ENCODE peak calls at places on chromosomes 4 and X, in six cellular contexts. One of them, this sample, is unnamed.

GRCh38 chrX:150525061-150525919 is 43.1 kb upstream of the MTM1 start:
- DNase-seq in RPMI8226: no peak
- DNase-seq in heart left ventricle: peak; percentile 32
- DNase-seq in ELR: no peak
- DNase-seq in Daoy: no peak
- DNase-seq in activated CD4-positive, CD25-positive, alpha-beta regulatory T cell treated with anti-CD3 and anti-CD28 coated beads, Interleukin-2, amount 50 U/mL, for 72 hours: no peak
- DNase-seq in this sample: peak; percentile 88

GRCh38 chr4:25457053-25457715 is 80.1 kb downstream of the ANAPC4 start:
- DNase-seq in RPMI8226: no peak
- DNase-seq in heart left ventricle: no peak
- DNase-seq in ELR: peak; percentile 77
- DNase-seq in Daoy: peak; percentile 57
- DNase-seq in activated CD4-positive, CD25-positive, alpha-beta regulatory T cell treated with anti-CD3 and anti-CD28 coated beads, Interleukin-2, amount 50 U/mL, for 72 hours: no peak
- DNase-seq in this sample: no peak

GRCh38 chr4:187602339-187603092 is 393.1 kb upstream of the ZFP42 start:
- DNase-seq in RPMI8226: no peak
- DNase-seq in heart left ventricle: no peak
- DNase-seq in ELR: peak; percentile 87
- DNase-seq in Daoy: peak; percentile 19
- DNase-seq in activated CD4-positive, CD25-positive, alpha-beta regulatory T cell treated with anti-CD3 and anti-CD28 coated beads, Interleukin-2, amount 50 U/mL, for 72 hours: no peak
- DNase-seq in this sample: no peak

GRCh38 chr4:8112036-8112576 is 46.5 kb downstream of the ABLIM2 start:
- DNase-seq in RPMI8226: no peak
- DNase-seq in heart left ventricle: no peak
- DNase-seq in ELR: no peak
- DNase-seq in Daoy: no peak
- DNase-seq in activated CD4-positive, CD25-positive, alpha-beta regulatory T cell treated with anti-CD3 and anti-CD28 coated beads, Interleukin-2, amount 50 U/mL, for 72 hours: no peak
- DNase-seq in this sample: no peak

GRCh38 chrX:96211953-96212352 is 472.7 kb upstream of the DIAPH2 start:
- DNase-seq in RPMI8226: no peak
- DNase-seq in heart left ventricle: no peak
- DNase-seq in ELR: no peak
- DNase-seq in Daoy: no peak
- DNase-seq in activated CD4-positive, CD25-positive, alpha-beta regulatory T cell treated with anti-CD3 and anti-CD28 coated beads, Interleukin-2, amount 50 U/mL, for 72 hours: no peak
- DNase-seq in this sample: no peak

GRCh38 chrX:119758682-119759332 is 419 bp downstream of the SOWAHD start:
- DNase-seq in RPMI8226: peak; percentile 48
- DNase-seq in heart left ventricle: no peak
- DNase-seq in ELR: peak; percentile 28
- DNase-seq in Daoy: peak; percentile 19
- DNase-seq in activated CD4-positive, CD25-positive, alpha-beta regulatory T cell treated with anti-CD3 and anti-CD28 coated beads, Interleukin-2, amount 50 U/mL, for 72 hours: peak; percentile 43
- DNase-seq in this sample: no peak

GRCh38 chrX:124194209-124194608 is 138.3 kb upstream of the TEX13D start:
- DNase-seq in RPMI8226: no peak
- DNase-seq in heart left ventricle: peak; percentile 8
- DNase-seq in ELR: no peak
- DNase-seq in Daoy: peak; percentile 11
- DNase-seq in activated CD4-positive, CD25-positive, alpha-beta regulatory T cell treated with anti-CD3 and anti-CD28 coated beads, Interleukin-2, amount 50 U/mL, for 72 hours: no peak
- DNase-seq in this sample: no peak

GRCh38 chrX:70422886-70423336 is at the start of gene GDPD2:
- DNase-seq in RPMI8226: peak; percentile 64
- DNase-seq in heart left ventricle: no peak
- DNase-seq in ELR: peak; percentile 27
- DNase-seq in Daoy: peak; percentile 48
- DNase-seq in activated CD4-positive, CD25-positive, alpha-beta regulatory T cell treated with anti-CD3 and anti-CD28 coated beads, Interleukin-2, amount 50 U/mL, for 72 hours: no peak
- DNase-seq in this sample: peak; percentile 36

GRCh38 chr4:151540728-151541437 is 131.9 kb downstream of the FHIP1A start:
- DNase-seq in RPMI8226: no peak
- DNase-seq in heart left ventricle: no peak
- DNase-seq in ELR: peak; percentile 93
- DNase-seq in Daoy: peak; percentile 82
- DNase-seq in activated CD4-positive, CD25-positive, alpha-beta regulatory T cell treated with anti-CD3 and anti-CD28 coated beads, Interleukin-2, amount 50 U/mL, for 72 hours: no peak
- DNase-seq in this sample: no peak

GRCh38 chr4:75715105-75715799 is 9.1 kb upstream of the USO1 start:
- DNase-seq in RPMI8226: peak; percentile 11
- DNase-seq in heart left ventricle: no peak
- DNase-seq in ELR: no peak
- DNase-seq in Daoy: no peak
- DNase-seq in activated CD4-positive, CD25-positive, alpha-beta regulatory T cell treated with anti-CD3 and anti-CD28 coated beads, Interleukin-2, amount 50 U/mL, for 72 hours: no peak
- DNase-seq in this sample: peak; percentile 30

GRCh38 chrX:40468033-40468979 is 112.5 kb upstream of the ATP6AP2 start:
- DNase-seq in RPMI8226: peak; percentile 33
- DNase-seq in heart left ventricle: peak; percentile 37
- DNase-seq in ELR: peak; percentile 40
- DNase-seq in Daoy: peak; percentile 53
- DNase-seq in activated CD4-positive, CD25-positive, alpha-beta regulatory T cell treated with anti-CD3 and anti-CD28 coated beads, Interleukin-2, amount 50 U/mL, for 72 hours: no peak
- DNase-seq in this sample: peak; percentile 91

GRCh38 chrX:119784747-119785446 is 6.5 kb downstream of the RPL39 start:
- DNase-seq in RPMI8226: peak; percentile 47
- DNase-seq in heart left ventricle: no peak
- DNase-seq in ELR: peak; percentile 52
- DNase-seq in Daoy: peak; percentile 19
- DNase-seq in activated CD4-positive, CD25-positive, alpha-beta regulatory T cell treated with anti-CD3 and anti-CD28 coated beads, Interleukin-2, amount 50 U/mL, for 72 hours: peak; percentile 41
- DNase-seq in this sample: no peak

GRCh38 chr4:15963568-15963967 is 593 bp upstream of the FGFBP2 start:
- DNase-seq in RPMI8226: no peak
- DNase-seq in heart left ventricle: no peak
- DNase-seq in ELR: no peak
- DNase-seq in Daoy: no peak
- DNase-seq in activated CD4-positive, CD25-positive, alpha-beta regulatory T cell treated with anti-CD3 and anti-CD28 coated beads, Interleukin-2, amount 50 U/mL, for 72 hours: peak; percentile 44
- DNase-seq in this sample: no peak

This sample was measured in Ammon's horn.